ENCODE peak calls at places on chromosomes 11 and 22, in eight cellular contexts. L, Q, E, V, O, J, R and T are unnamed samples.

GRCh38 chr11:88484873-88485621 is 147.5 kb upstream of the CTSC start:
- DNase-seq in L (peak), Q (peak), E (peak), V (no peak), O (no peak), J (peak), R (peak), T (peak)

GRCh38 chr11:77322926-77323590 is 21.6 kb upstream of the GDPD4 start:
- DNase-seq in L (no peak), Q (no peak), E (no peak), V (no peak), O (no peak), J (no peak), R (no peak), T (no peak)

GRCh38 chr11:5303643-5304042 is 1.9 kb upstream of the OR51B4 start:
- DNase-seq in L (no peak), Q (no peak), E (no peak), V (no peak), O (no peak), J (no peak), R (no peak), T (no peak)

GRCh38 chr22:22692707-22693530 is 48.5 kb downstream of the GGTLC2 start:
- DNase-seq in L (peak), Q (no peak), E (peak), V (no peak), O (no peak), J (peak), R (no peak), T (peak)

GRCh38 chr11:134504146-134504905 is 92.3 kb upstream of the B3GAT1 start:
- DNase-seq in L (no peak), Q (no peak), E (no peak), V (no peak), O (no peak), J (no peak), R (no peak), T (no peak)

GRCh38 chr11:30487200-30487898 is 98.8 kb downstream of the MPPED2 start:
- DNase-seq in L (no peak), Q (no peak), E (peak), V (no peak), O (no peak), J (no peak), R (peak), T (peak)

GRCh38 chr11:70926543-70926942 is 325.8 kb downstream of the SHANK2 start:
- DNase-seq in L (no peak), Q (peak), E (no peak), V (no peak), O (no peak), J (no peak), R (no peak), T (no peak)

GRCh38 chr11:94150704-94151103 is 22.1 kb downstream of the PANX1 start:
- DNase-seq in L (no peak), Q (no peak), E (no peak), V (no peak), O (no peak), J (no peak), R (no peak), T (no peak)

GRCh38 chr22:47013861-47014635 is 251.6 kb downstream of the TBC1D22A start:
- DNase-seq in L (no peak), Q (no peak), E (no peak), V (no peak), O (no peak), J (no peak), R (no peak), T (no peak)

GRCh38 chr11:28618426-28618825 is 510.2 kb downstream of the METTL15 start:
- DNase-seq in L (no peak), Q (no peak), E (no peak), V (no peak), O (no peak), J (no peak), R (no peak), T (no peak)

GRCh38 chr11:18322818-18323570 is 627 bp downstream of the GTF2H1 start:
- DNase-seq in L (no peak), Q (peak), E (no peak), V (no peak), O (no peak), J (no peak), R (no peak), T (no peak)

GRCh38 chr11:115362997-115363396 is 141.2 kb downstream of the CADM1 start:
- DNase-seq in L (peak), Q (no peak), E (no peak), V (no peak), O (no peak), J (no peak), R (no peak), T (no peak)

GRCh38 chr11:63940786-63941185 is 2.0 kb downstream of the NAA40 start:
- DNase-seq in L (no peak), Q (no peak), E (no peak), V (no peak), O (no peak), J (no peak), R (peak), T (no peak)

GRCh38 chr22:39148727-39149535 is 3.5 kb downstream of the CBX7 start:
- DNase-seq in L (no peak), Q (peak), E (peak), V (no peak), O (no peak), J (peak), R (no peak), T (peak)

GRCh38 chr11:91199866-91200265 is 977.0 kb upstream of the CHORDC1 start:
- DNase-seq in L (no peak), Q (no peak), E (no peak), V (no peak), O (no peak), J (no peak), R (no peak), T (no peak)

GRCh38 chr11:3138178-3139085 is 26.7 kb downstream of the OSBPL5 start:
- DNase-seq in L (no peak), Q (no peak), E (no peak), V (no peak), O (no peak), J (no peak), R (no peak), T (peak)

GRCh38 chr22:32144875-32145274 is 14.2 kb downstream of the C22orf42 start:
- DNase-seq in L (no peak), Q (no peak), E (no peak), V (no peak), O (no peak), J (no peak), R (peak), T (no peak)

GRCh38 chr11:99351620-99352019 is 330.9 kb downstream of the CNTN5 start:
- DNase-seq in L (no peak), Q (no peak), E (no peak), V (no peak), O (no peak), J (no peak), R (no peak), T (no peak)

GRCh38 chr11:112881461-112881860 is 79.8 kb upstream of the NCAM1 start:
- DNase-seq in L (peak), Q (peak), E (peak), V (no peak), O (peak), J (no peak), R (no peak), T (peak)

GRCh38 chr11:10414659-10415058 is 40.4 kb upstream of the AMPD3 start:
- DNase-seq in L (no peak), Q (no peak), E (peak), V (no peak), O (no peak), J (no peak), R (peak), T (peak)

GRCh38 chr11:63608353-63609345 is 5.6 kb downstream of the PLAAT3 start:
- DNase-seq in L (no peak), Q (peak), E (no peak), V (no peak), O (no peak), J (peak), R (no peak), T (no peak)